ENCODE peak calls at places on chromosomes 4 and X, in four cellular contexts. T, Y, X and P are unnamed samples.

GRCh38 chr4:3679851-3680311 is 86.3 kb upstream of the ADRA2C start:
- DNase-seq in T (no peak), Y (no peak), X (no peak), P (peak; percentile 28)

GRCh38 chrX:153061732-153062131 is 5.5 kb downstream of the PNMA3 start:
- DNase-seq in T (no peak), Y (no peak), X (no peak), P (no peak)

GRCh38 chr4:146488495-146489174 is 33.1 kb downstream of the SLC10A7 start:
- DNase-seq in X (no peak), T (no peak), Y (no peak), P (no peak)

GRCh38 chr4:128686032-128686465 is 123.5 kb upstream of the JADE1 start:
- DNase-seq in Y (no peak), T (no peak), X (no peak), P (no peak)

GRCh38 chr4:1819284-1819683 is 26.2 kb downstream of the FGFR3 start:
- DNase-seq in Y (no peak), T (no peak), X (no peak), P (no peak)

GRCh38 chrX:53481816-53482485 is 47.8 kb upstream of the HSD17B10 start:
- DNase-seq in T (peak; percentile 45), X (peak; percentile 36), Y (peak; percentile 38), P (no peak)

GRCh38 chr4:171794528-171794927 is 18.7 kb upstream of the GALNTL6 start:
- DNase-seq in X (no peak), T (no peak), Y (no peak), P (no peak)

GRCh38 chr4:184536881-184537248 is 62.5 kb upstream of the IRF2 start:
- DNase-seq in Y (no peak), X (no peak), T (no peak), P (no peak)

GRCh38 chr4:115366390-115366789 is 253.0 kb upstream of the NDST4 start:
- DNase-seq in T (no peak), Y (no peak), X (no peak), P (no peak)

GRCh38 chr4:125434136-125434535 is 119.4 kb downstream of the FAT4 start:
- DNase-seq in Y (no peak), T (no peak), X (no peak), P (no peak)

GRCh38 chr4:72440404-72440803 is 128.6 kb downstream of the ADAMTS3 start:
- DNase-seq in T (no peak), Y (no peak), X (no peak), P (no peak)

GRCh38 chr4:6390357-6390756 is 82.1 kb downstream of the PPP2R2C start:
- DNase-seq in Y (no peak), X (no peak), T (no peak), P (no peak)

GRCh38 chr4:168856312-168856711 is 153.7 kb downstream of the CBR4 start:
- DNase-seq in T (no peak), X (no peak), Y (no peak), P (no peak)

GRCh38 chrX:136907626-136908025 is 27.1 kb upstream of the RBMX start:
- DNase-seq in T (no peak), X (no peak), Y (no peak), P (no peak)

GRCh38 chrX:11724122-11725017 is 33.7 kb upstream of the MSL3 start:
- DNase-seq in T (peak; percentile 4), X (peak; percentile 1), Y (no peak), P (no peak)

GRCh38 chrX:87017210-87017609 is 500.4 kb upstream of the KLHL4 start:
- DNase-seq in Y (no peak), X (no peak), T (no peak), P (no peak)

GRCh38 chrX:1147641-1148515 is 64.6 kb downstream of the CRLF2 start:
- DNase-seq in T (no peak), X (no peak), Y (no peak), P (no peak)

GRCh38 chr4:4838602-4839470 is 20.6 kb upstream of the MSX1 start:
- DNase-seq in X (no peak), T (no peak), Y (no peak), P (no peak)

GRCh38 chrX:40008841-40009461 is 88.8 kb downstream of the BCOR start:
- DNase-seq in T (peak; percentile 57), X (no peak), Y (no peak), P (peak; percentile 62)

GRCh38 chr4:106690487-106690886 is 321.9 kb upstream of the GIMD1 start:
- DNase-seq in X (no peak), T (no peak), Y (no peak), P (no peak)

GRCh38 chrX:97401586-97402101 is 517.9 kb downstream of the RPA4 start:
- DNase-seq in X (no peak), Y (no peak), T (no peak), P (no peak)

GRCh38 chr4:23305026-23305425 is 584.8 kb downstream of the PPARGC1A start:
- DNase-seq in T (no peak), X (no peak), Y (no peak), P (no peak)

GRCh38 chr4:7041851-7042696 is 1.1 kb upstream of the TADA2B start:
- DNase-seq in Y (peak; percentile 7), T (no peak), X (no peak), P (peak; percentile 67)

GRCh38 chr4:101451086-101451485 is 103.8 kb upstream of the PPP3CA start:
- DNase-seq in Y (no peak), T (no peak), X (no peak), P (no peak)

GRCh38 chrX:13876652-13877051 is 59.8 kb upstream of the GPM6B start:
- DNase-seq in Y (no peak), T (no peak), X (no peak), P (no peak)

GRCh38 chrX:37684426-37684825 is 1.2 kb upstream of the XK start:
- DNase-seq in X (no peak), Y (no peak), T (no peak), P (no peak)

GRCh38 chr4:68175562-68176155 is 46.0 kb upstream of the TMPRSS11F start:
- DNase-seq in Y (peak; percentile 16), X (peak; percentile 19), T (peak; percentile 42), P (no peak)

GRCh38 chr4:174193438-174194015 is 89.9 kb downstream of the FBXO8 start:
- DNase-seq in Y (no peak), T (no peak), X (no peak), P (no peak)

GRCh38 chr4:7218686-7219085 is 26.3 kb downstream of the SORCS2 start:
- DNase-seq in T (no peak), Y (no peak), X (no peak), P (no peak)

GRCh38 chrX:20056704-20057103 is 60.0 kb downstream of the MAP7D2 start:
- DNase-seq in X (no peak), Y (no peak), T (no peak), P (no peak)